ENCODE peak calls at places on chromosomes 11 and 22, in five cellular contexts. G is GM12878, B is heart right ventricle, T is astrocyte, Q is ovary. X is an unnamed sample.

GRCh38 chr11:12930850-12931249 is 78.3 kb upstream of the RASSF10 start:
- DNase-seq in G (no peak), B (no peak), T (no peak), Q (no peak), X (no peak)

GRCh38 chr11:13080861-13081260 is 71.7 kb downstream of the RASSF10 start:
- DNase-seq in G (no peak), B (no peak), T (no peak), Q (no peak), X (no peak)

GRCh38 chr11:9613830-9614762 is 40.6 kb downstream of the WEE1 start:
- DNase-seq in G (peak; percentile 78), B (peak; percentile 91), T (peak; percentile 73), Q (peak; percentile 74), X (peak; percentile 79)

GRCh38 chr11:111512296-111513239 is at the start of gene BTG4:
- DNase-seq in G (no peak), B (peak; percentile 13), T (no peak), Q (no peak), X (no peak)

GRCh38 chr22:39206491-39206890 is 38.3 kb downstream of the PDGFB start:
- DNase-seq in G (no peak), B (no peak), T (no peak), Q (no peak), X (peak; percentile 16)

GRCh38 chr22:27880778-27881394 is 38.2 kb downstream of the PITPNB start:
- DNase-seq in G (no peak), B (no peak), T (peak; percentile 59), Q (no peak), X (peak; percentile 72)

GRCh38 chr22:50326959-50327710 is at the start of gene DENND6B:
- DNase-seq in G (no peak), B (peak; percentile 85), T (no peak), Q (peak; percentile 76), X (peak; percentile 83)

GRCh38 chr11:92838655-92839334 is 130.7 kb upstream of the MTNR1B start:
- DNase-seq in G (no peak), B (no peak), T (peak; percentile 9), Q (no peak), X (no peak)

GRCh38 chr11:7486731-7487130 is 1.4 kb downstream of the OLFML1 start:
- DNase-seq in G (no peak), B (peak; percentile 22), T (no peak), Q (peak; percentile 47), X (peak; percentile 37)

GRCh38 chr22:27879923-27880322 is 39.1 kb downstream of the PITPNB start:
- DNase-seq in G (no peak), B (no peak), T (peak; percentile 31), Q (no peak), X (no peak)

GRCh38 chr11:114040706-114041211 is 18.8 kb upstream of the ZBTB16 start:
- DNase-seq in G (no peak), B (no peak), T (no peak), Q (no peak), X (peak; percentile 78)

GRCh38 chr11:59802639-59803176 is 7.9 kb downstream of the MRPL16 start:
- DNase-seq in G (no peak), B (no peak), T (peak; percentile 32), Q (peak; percentile 16), X (no peak)

GRCh38 chr11:99069831-99070444 is 49.2 kb downstream of the CNTN5 start:
- DNase-seq in G (peak; percentile 4), B (no peak), T (no peak), Q (no peak), X (no peak)

GRCh38 chr11:126862664-126863247 is 137.8 kb downstream of the KIRREL3 start:
- DNase-seq in G (no peak), B (no peak), T (no peak), Q (no peak), X (no peak)

GRCh38 chr22:46318576-46318975 is 16.9 kb upstream of the TRMU start:
- DNase-seq in G (no peak), B (no peak), T (no peak), Q (no peak), X (no peak)

GRCh38 chr11:17542249-17542648 is 2.0 kb downstream of the USH1C start:
- DNase-seq in G (no peak), B (no peak), T (no peak), Q (no peak), X (no peak)

GRCh38 chr11:64359712-64360402 is 895 bp downstream of the RPS6KA4 start:
- DNase-seq in G (no peak), B (no peak), T (no peak), Q (no peak), X (no peak)

DNA sequence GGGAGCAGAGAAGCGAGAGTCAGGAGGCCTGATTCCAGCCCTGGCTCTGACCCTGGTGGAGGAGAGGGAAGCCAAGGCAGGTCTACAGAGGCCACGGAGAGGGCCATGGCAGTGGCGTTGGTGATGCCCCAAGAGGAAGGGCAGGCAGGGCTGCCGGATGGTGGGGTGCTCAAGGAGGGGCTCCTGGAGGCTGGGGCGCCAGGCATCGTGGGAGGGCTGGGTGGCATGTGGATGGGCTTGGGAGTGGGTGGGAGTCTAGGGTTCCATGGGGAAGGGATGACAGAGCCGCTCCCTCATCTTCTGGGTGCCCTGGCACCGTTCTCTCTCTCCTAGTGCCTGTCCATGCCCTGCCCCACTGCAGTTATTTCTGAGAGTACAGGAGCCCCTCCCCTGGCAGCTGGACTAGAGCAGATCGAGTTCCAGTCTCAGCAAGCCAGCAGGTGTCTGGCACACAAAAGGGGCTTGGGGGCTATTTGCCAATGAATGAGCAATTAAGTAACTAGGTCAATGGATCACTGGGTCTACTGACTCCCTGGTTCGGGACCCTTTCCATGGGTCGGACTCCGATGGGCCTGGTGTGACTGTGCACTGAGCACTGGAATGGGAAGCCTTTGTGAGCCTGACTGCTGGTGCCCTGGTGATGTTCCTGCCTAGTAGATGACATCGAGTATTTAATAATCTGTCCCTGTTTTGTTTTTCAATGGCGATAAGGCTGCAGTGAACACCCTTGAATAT is 570.0 kb downstream of the TBC1D22A start:
- DNase-seq in G (no peak), B (no peak), T (no peak), Q (no peak), X (no peak)
- H3K9me3 ChIP-seq in G (no peaks in the 10 kb centered on the region), B (no peaks in the 10 kb centered on the region), T (peaks cover 10% of the 10 kb centered on the region), Q (no peaks in the 10 kb centered on the region), X (no peaks in the 10 kb centered on the region)

GRCh38 chr22:48335442-48336139 is 1492.1 kb downstream of the BRD1 start:
- DNase-seq in G (no peak), B (no peak), T (no peak), Q (no peak), X (no peak)
- H3K9me3 ChIP-seq in G (peaks cover 1% of the 10 kb centered on the region), B (no peaks in the 10 kb centered on the region), T (peaks cover 14% of the 10 kb centered on the region), Q (no peaks in the 10 kb centered on the region), X (no peaks in the 10 kb centered on the region)

DNA sequence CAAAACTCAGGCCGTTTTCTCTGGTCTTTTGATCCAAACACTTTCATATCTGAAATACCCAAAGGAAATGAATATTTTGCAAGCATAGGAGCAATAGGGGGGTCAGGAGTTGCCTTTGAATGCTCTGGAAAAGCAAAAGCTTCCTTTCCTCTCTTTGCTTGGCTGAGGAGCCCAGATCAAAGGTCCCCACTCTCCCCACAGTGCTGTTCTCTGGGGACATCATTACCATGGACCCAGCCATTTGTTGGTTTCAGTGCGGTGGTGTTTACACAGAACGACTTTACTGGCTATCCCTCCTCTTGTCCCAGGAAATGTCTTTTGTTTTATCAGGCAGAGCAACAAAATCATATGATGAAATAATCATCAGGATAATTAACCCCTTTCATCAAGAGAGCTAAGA is 1089.1 kb downstream of the TBC1D22A start:
- DNase-seq in G (no peak), B (no peak), T (no peak), Q (no peak), X (no peak)
- H3K9me3 ChIP-seq in G (no peaks in the 10 kb centered on the region), B (no peaks in the 10 kb centered on the region), T (no peaks in the 10 kb centered on the region), Q (no peaks in the 10 kb centered on the region), X (no peaks in the 10 kb centered on the region)

GRCh38 chr11:2662024-2662312 is 37.8 kb downstream of the KCNQ1OT1 start:
- DNase-seq in G (no peak), B (no peak), T (no peak), Q (no peak), X (no peak)
- H3K9me3 ChIP-seq in G (peaks cover 9% of the 10 kb centered on the region), B (no peaks in the 10 kb centered on the region), T (peaks cover 32% of the 10 kb centered on the region), Q (no peaks in the 10 kb centered on the region), X (peaks cover 6% of the 10 kb centered on the region)

GRCh38 chr11:35034401-35034800 is 104.6 kb upstream of the CD44 start:
- DNase-seq in G (no peak), B (no peak), T (no peak), Q (no peak), X (no peak)

GRCh38 chr11:35029979-35030378 is 109.0 kb upstream of the CD44 start:
- DNase-seq in G (peak; percentile 81), B (no peak), T (peak; percentile 91), Q (no peak), X (no peak)

GRCh38 chr11:35030716-35031213 is 108.2 kb upstream of the CD44 start:
- DNase-seq in G (no peak), B (peak; percentile 48), T (peak; percentile 95), Q (no peak), X (peak; percentile 72)

GRCh38 chr11:35033011-35033410 is 106.0 kb upstream of the CD44 start:
- DNase-seq in G (no peak), B (no peak), T (no peak), Q (no peak), X (no peak)

GRCh38 chr11:35031869-35032268 is 107.1 kb upstream of the CD44 start:
- DNase-seq in G (no peak), B (no peak), T (no peak), Q (no peak), X (no peak)
- H3K9me3 ChIP-seq in G (peaks cover 2% of the 10 kb centered on the region), B (no peaks in the 10 kb centered on the region), T (no peaks in the 10 kb centered on the region), Q (no peaks in the 10 kb centered on the region), X (no peaks in the 10 kb centered on the region)

GRCh38 chr22:11307996-11308395 is 4220.0 kb upstream of the OR11H1 start:
- DNase-seq in G (no peak), B (no peak), T (no peak), Q (no peak), X (no peak)
- H3K9me3 ChIP-seq in G (no peaks in the 10 kb centered on the region), B (no peaks in the 10 kb centered on the region), T (peaks cover 11% of the 10 kb centered on the region), Q (peaks cover 7% of the 10 kb centered on the region), X (no peaks in the 10 kb centered on the region)